ENCODE peak calls at places on chromosomes 3 and 15, in five cellular contexts. C is stimulated activated CD4-positive, alpha-beta T cell treated with anti-CD3 and anti-CD28 coated beads, Interleukin-1b, Interleukin-23, amount 100 ng/mL, for 48 hours; E is GM12865; U is kidney; O is nucleus accumbens. Q is an unnamed sample.
A peak's percentile ranks its signal among the peaks of the same experiment; 100 is the strongest.

GRCh38 chr15:33226559-33227181 is 32.2 kb upstream of the FMN1 start:
- DNase-seq in C (peak; percentile 74), E (peak; percentile 59), U (no peak), O (no peak), Q (peak; percentile 65)

GRCh38 chr15:84598993-84599392 is 1.8 kb upstream of the ZSCAN2 start:
- DNase-seq in C (peak; percentile 23), E (peak; percentile 45), U (no peak), O (no peak), Q (peak; percentile 67)

GRCh38 chr3:124318014-124318413 is 326.1 kb upstream of the ROPN1 start:
- DNase-seq in C (no peak), E (no peak), U (no peak), O (no peak), Q (no peak)

GRCh38 chr3:7309707-7310106 is 448.8 kb downstream of the GRM7 start:
- DNase-seq in C (no peak), E (no peak), U (peak; percentile 81), O (no peak), Q (no peak)

GRCh38 chr3:114079761-114080160 is 23.2 kb downstream of the QTRT2 start:
- DNase-seq in C (no peak), E (no peak), U (no peak), O (no peak), Q (no peak)

GRCh38 chr15:50840520-50840919 is 68.0 kb upstream of the AP4E1 start:
- DNase-seq in C (no peak), E (no peak), U (no peak), O (no peak), Q (no peak)

GRCh38 chr15:42955518-42955917 is 34.9 kb upstream of the TTBK2 start:
- DNase-seq in C (no peak), E (no peak), U (no peak), O (no peak), Q (no peak)

GRCh38 chr3:124491875-124492274 is 238.4 kb upstream of the UMPS start:
- DNase-seq in C (no peak), E (no peak), U (no peak), O (no peak), Q (no peak)

GRCh38 chr3:192858849-192859585 is 58.6 kb downstream of the MB21D2 start:
- DNase-seq in C (no peak), E (no peak), U (no peak), O (no peak), Q (no peak)

GRCh38 chr3:53255360-53255774 is 455 bp downstream of the TKT start:
- DNase-seq in C (peak; percentile 29), E (peak; percentile 62), U (peak; percentile 83), O (peak; percentile 44), Q (peak; percentile 46)

Q was measured in activated CD4-positive, alpha-beta memory T cell treated with anti-CD3 and anti-CD28 coated beads for 36 hours.